ENCODE peak calls at places on chromosomes 6 and 20, in four cellular contexts. One of them, this sample, is unnamed.

GRCh38 chr6:6003334-6004146 is 3.2 kb downstream of the NRN1 start:
- DNase-seq in germinal center: no peak
- DNase-seq in iPS-NIHi11: peak
- DNase-seq in activated T-helper 1 cell treated with anti-CD3 and anti-CD28 coated beads, Interleukin-12 subunit alpha, Interleukin-12 subunit beta, Interleukin-2, Interleukin-4 antibody, amounts not matched to agents 30 ng/mL and 10 ng/mL and 1 ng/mL, durations not matched to agents 14 hours and 24 hours and 36 hours: no peak
- DNase-seq in this sample: peak

GRCh38 chr6:150692604-150693003 is 92.9 kb downstream of the PLEKHG1 start:
- DNase-seq in germinal center: no peak
- DNase-seq in iPS-NIHi11: no peak
- DNase-seq in activated T-helper 1 cell treated with anti-CD3 and anti-CD28 coated beads, Interleukin-12 subunit alpha, Interleukin-12 subunit beta, Interleukin-2, Interleukin-4 antibody, amounts not matched to agents 30 ng/mL and 10 ng/mL and 1 ng/mL, durations not matched to agents 14 hours and 24 hours and 36 hours: no peak
- DNase-seq in this sample: peak

GRCh38 chr6:108295676-108296075 is 822 bp downstream of the AFG1L start:
- DNase-seq in iPS-NIHi11: no peak
- DNase-seq in germinal center: no peak
- DNase-seq in activated T-helper 1 cell treated with anti-CD3 and anti-CD28 coated beads, Interleukin-12 subunit alpha, Interleukin-12 subunit beta, Interleukin-2, Interleukin-4 antibody, amounts not matched to agents 30 ng/mL and 10 ng/mL and 1 ng/mL, durations not matched to agents 14 hours and 24 hours and 36 hours: no peak
- DNase-seq in this sample: no peak

GRCh38 chr6:26292709-26293108 is 72.3 kb upstream of the BTN3A2 start:
- DNase-seq in activated T-helper 1 cell treated with anti-CD3 and anti-CD28 coated beads, Interleukin-12 subunit alpha, Interleukin-12 subunit beta, Interleukin-2, Interleukin-4 antibody, amounts not matched to agents 30 ng/mL and 10 ng/mL and 1 ng/mL, durations not matched to agents 14 hours and 24 hours and 36 hours: no peak
- DNase-seq in germinal center: no peak
- DNase-seq in iPS-NIHi11: no peak
- DNase-seq in this sample: no peak

GRCh38 chr20:43667341-43668132 is 623 bp downstream of the MYBL2 start:
- DNase-seq in germinal center: peak
- DNase-seq in activated T-helper 1 cell treated with anti-CD3 and anti-CD28 coated beads, Interleukin-12 subunit alpha, Interleukin-12 subunit beta, Interleukin-2, Interleukin-4 antibody, amounts not matched to agents 30 ng/mL and 10 ng/mL and 1 ng/mL, durations not matched to agents 14 hours and 24 hours and 36 hours: no peak
- DNase-seq in iPS-NIHi11: peak
- DNase-seq in this sample: peak

GRCh38 chr6:15879372-15880261 is 216.8 kb upstream of the DTNBP1 start:
- DNase-seq in iPS-NIHi11: no peak
- DNase-seq in activated T-helper 1 cell treated with anti-CD3 and anti-CD28 coated beads, Interleukin-12 subunit alpha, Interleukin-12 subunit beta, Interleukin-2, Interleukin-4 antibody, amounts not matched to agents 30 ng/mL and 10 ng/mL and 1 ng/mL, durations not matched to agents 14 hours and 24 hours and 36 hours: no peak
- DNase-seq in germinal center: peak
- DNase-seq in this sample: peak

GRCh38 chr6:15444081-15444731 is 198.3 kb downstream of the JARID2 start:
- DNase-seq in activated T-helper 1 cell treated with anti-CD3 and anti-CD28 coated beads, Interleukin-12 subunit alpha, Interleukin-12 subunit beta, Interleukin-2, Interleukin-4 antibody, amounts not matched to agents 30 ng/mL and 10 ng/mL and 1 ng/mL, durations not matched to agents 14 hours and 24 hours and 36 hours: no peak
- DNase-seq in iPS-NIHi11: no peak
- DNase-seq in germinal center: no peak
- DNase-seq in this sample: no peak

GRCh38 chr6:19039287-19039686 is 652.1 kb downstream of the RNF144B start:
- DNase-seq in germinal center: no peak
- DNase-seq in activated T-helper 1 cell treated with anti-CD3 and anti-CD28 coated beads, Interleukin-12 subunit alpha, Interleukin-12 subunit beta, Interleukin-2, Interleukin-4 antibody, amounts not matched to agents 30 ng/mL and 10 ng/mL and 1 ng/mL, durations not matched to agents 14 hours and 24 hours and 36 hours: no peak
- DNase-seq in iPS-NIHi11: no peak
- DNase-seq in this sample: no peak

GRCh38 chr6:4291453-4292403 is 156.4 kb upstream of the ECI2 start:
- DNase-seq in activated T-helper 1 cell treated with anti-CD3 and anti-CD28 coated beads, Interleukin-12 subunit alpha, Interleukin-12 subunit beta, Interleukin-2, Interleukin-4 antibody, amounts not matched to agents 30 ng/mL and 10 ng/mL and 1 ng/mL, durations not matched to agents 14 hours and 24 hours and 36 hours: no peak
- DNase-seq in iPS-NIHi11: peak
- DNase-seq in germinal center: no peak
- DNase-seq in this sample: no peak

GRCh38 chr6:108948252-108948651 is 100.0 kb downstream of the ARMC2 start:
- DNase-seq in iPS-NIHi11: no peak
- DNase-seq in germinal center: no peak
- DNase-seq in activated T-helper 1 cell treated with anti-CD3 and anti-CD28 coated beads, Interleukin-12 subunit alpha, Interleukin-12 subunit beta, Interleukin-2, Interleukin-4 antibody, amounts not matched to agents 30 ng/mL and 10 ng/mL and 1 ng/mL, durations not matched to agents 14 hours and 24 hours and 36 hours: no peak
- DNase-seq in this sample: no peak

GRCh38 chr20:33169176-33169794 is 1.3 kb downstream of the BPIFA2 start:
- DNase-seq in iPS-NIHi11: peak
- DNase-seq in germinal center: peak
- DNase-seq in activated T-helper 1 cell treated with anti-CD3 and anti-CD28 coated beads, Interleukin-12 subunit alpha, Interleukin-12 subunit beta, Interleukin-2, Interleukin-4 antibody, amounts not matched to agents 30 ng/mL and 10 ng/mL and 1 ng/mL, durations not matched to agents 14 hours and 24 hours and 36 hours: no peak
- DNase-seq in this sample: peak

GRCh38 chr6:154868143-154868594 is 126.9 kb upstream of the TIAM2 start:
- DNase-seq in iPS-NIHi11: peak
- DNase-seq in activated T-helper 1 cell treated with anti-CD3 and anti-CD28 coated beads, Interleukin-12 subunit alpha, Interleukin-12 subunit beta, Interleukin-2, Interleukin-4 antibody, amounts not matched to agents 30 ng/mL and 10 ng/mL and 1 ng/mL, durations not matched to agents 14 hours and 24 hours and 36 hours: no peak
- DNase-seq in germinal center: peak
- DNase-seq in this sample: peak

GRCh38 chr6:150016324-150017185 is 8.8 kb downstream of the RAET1L start:
- DNase-seq in germinal center: peak
- DNase-seq in activated T-helper 1 cell treated with anti-CD3 and anti-CD28 coated beads, Interleukin-12 subunit alpha, Interleukin-12 subunit beta, Interleukin-2, Interleukin-4 antibody, amounts not matched to agents 30 ng/mL and 10 ng/mL and 1 ng/mL, durations not matched to agents 14 hours and 24 hours and 36 hours: peak
- DNase-seq in iPS-NIHi11: peak
- DNase-seq in this sample: peak

GRCh38 chr6:22072939-22073338 is 223.9 kb downstream of the PRL start:
- DNase-seq in germinal center: no peak
- DNase-seq in activated T-helper 1 cell treated with anti-CD3 and anti-CD28 coated beads, Interleukin-12 subunit alpha, Interleukin-12 subunit beta, Interleukin-2, Interleukin-4 antibody, amounts not matched to agents 30 ng/mL and 10 ng/mL and 1 ng/mL, durations not matched to agents 14 hours and 24 hours and 36 hours: no peak
- DNase-seq in iPS-NIHi11: no peak
- DNase-seq in this sample: no peak

GRCh38 chr6:147724454-147724853 is 216.0 kb downstream of the SAMD5 start:
- DNase-seq in germinal center: no peak
- DNase-seq in iPS-NIHi11: peak
- DNase-seq in activated T-helper 1 cell treated with anti-CD3 and anti-CD28 coated beads, Interleukin-12 subunit alpha, Interleukin-12 subunit beta, Interleukin-2, Interleukin-4 antibody, amounts not matched to agents 30 ng/mL and 10 ng/mL and 1 ng/mL, durations not matched to agents 14 hours and 24 hours and 36 hours: no peak
- DNase-seq in this sample: no peak

GRCh38 chr6:32796848-32797776 is 19.7 kb downstream of the HLA-DOB start:
- DNase-seq in iPS-NIHi11: peak
- DNase-seq in germinal center: peak
- DNase-seq in activated T-helper 1 cell treated with anti-CD3 and anti-CD28 coated beads, Interleukin-12 subunit alpha, Interleukin-12 subunit beta, Interleukin-2, Interleukin-4 antibody, amounts not matched to agents 30 ng/mL and 10 ng/mL and 1 ng/mL, durations not matched to agents 14 hours and 24 hours and 36 hours: peak
- DNase-seq in this sample: peak

GRCh38 chr6:157107915-157108651 is 215.2 kb downstream of the TMEM242 start:
- DNase-seq in germinal center: no peak
- DNase-seq in activated T-helper 1 cell treated with anti-CD3 and anti-CD28 coated beads, Interleukin-12 subunit alpha, Interleukin-12 subunit beta, Interleukin-2, Interleukin-4 antibody, amounts not matched to agents 30 ng/mL and 10 ng/mL and 1 ng/mL, durations not matched to agents 14 hours and 24 hours and 36 hours: no peak
- DNase-seq in iPS-NIHi11: no peak
- DNase-seq in this sample: no peak

GRCh38 chr6:41392249-41392648 is 56.8 kb downstream of the NCR2 start:
- DNase-seq in germinal center: no peak
- DNase-seq in activated T-helper 1 cell treated with anti-CD3 and anti-CD28 coated beads, Interleukin-12 subunit alpha, Interleukin-12 subunit beta, Interleukin-2, Interleukin-4 antibody, amounts not matched to agents 30 ng/mL and 10 ng/mL and 1 ng/mL, durations not matched to agents 14 hours and 24 hours and 36 hours: no peak
- DNase-seq in iPS-NIHi11: no peak
- DNase-seq in this sample: no peak

GRCh38 chr6:36657942-36658544 is 20.5 kb upstream of the CDKN1A start:
- DNase-seq in activated T-helper 1 cell treated with anti-CD3 and anti-CD28 coated beads, Interleukin-12 subunit alpha, Interleukin-12 subunit beta, Interleukin-2, Interleukin-4 antibody, amounts not matched to agents 30 ng/mL and 10 ng/mL and 1 ng/mL, durations not matched to agents 14 hours and 24 hours and 36 hours: no peak
- DNase-seq in germinal center: no peak
- DNase-seq in iPS-NIHi11: no peak
- DNase-seq in this sample: peak

GRCh38 chr6:136757150-136757549 is 35.1 kb downstream of the MAP3K5 start:
- DNase-seq in germinal center: no peak
- DNase-seq in iPS-NIHi11: no peak
- DNase-seq in activated T-helper 1 cell treated with anti-CD3 and anti-CD28 coated beads, Interleukin-12 subunit alpha, Interleukin-12 subunit beta, Interleukin-2, Interleukin-4 antibody, amounts not matched to agents 30 ng/mL and 10 ng/mL and 1 ng/mL, durations not matched to agents 14 hours and 24 hours and 36 hours: no peak
- DNase-seq in this sample: no peak

This sample was measured in GM12865.